ENCODE peak calls at places on chromosomes 11 and 22, in ten cellular contexts. E, T, G, O, X, Z, Y, V, W and R are unnamed samples.
A peak's percentile ranks its signal among the peaks of the same experiment; 100 is the strongest.

GRCh38 chr11:134252539-134253188 is 488 bp downstream of the THYN1 start:
- DNase-seq in G (no peak), Z (peak; percentile 4), E (peak; percentile 67), T (no peak), X (no peak), W (no peak), O (no peak), Y (peak; percentile 47), V (no peak), R (peak; percentile 63)

GRCh38 chr22:43320943-43321900 is 21.9 kb downstream of the SCUBE1 start:
- DNase-seq in T (no peak), G (no peak), E (no peak), Y (no peak), Z (no peak), X (no peak), O (no peak), W (no peak), V (no peak), R (no peak)

GRCh38 chr11:67534070-67534679 is 10.9 kb upstream of the CABP2 start:
- DNase-seq in E (peak; percentile 12), G (no peak), T (no peak), V (no peak), Z (no peak), O (no peak), W (no peak), Y (no peak), X (no peak), R (no peak)

GRCh38 chr22:20244744-20245576 is 23.2 kb downstream of the RTN4R start:
- DNase-seq in W (no peak), V (no peak), G (no peak), E (no peak), Z (no peak), O (no peak), T (no peak), X (no peak), Y (no peak), R (no peak)

GRCh38 chr11:133134561-133135173 is 397.6 kb downstream of the OPCML start:
- DNase-seq in E (no peak), X (peak; percentile 31), T (peak; percentile 16), O (peak; percentile 68), V (peak; percentile 39), W (peak; percentile 30), Z (peak; percentile 43), G (peak; percentile 27), Y (peak; percentile 40), R (peak; percentile 37)

GRCh38 chr11:122706689-122707088 is 51.2 kb downstream of the UBASH3B start:
- DNase-seq in V (no peak), T (no peak), Z (no peak), E (peak; percentile 89), G (no peak), W (no peak), Y (peak; percentile 90), O (no peak), X (no peak), R (peak; percentile 82)

GRCh38 chr11:74701351-74701750 is 29.9 kb downstream of the CHRDL2 start:
- DNase-seq in O (no peak), Y (no peak), E (no peak), Z (no peak), W (no peak), G (no peak), T (no peak), X (no peak), V (no peak), R (peak; percentile 41)

GRCh38 chr22:35301370-35301874 is 1.7 kb downstream of the TOM1 start:
- DNase-seq in W (no peak), T (no peak), Z (no peak), V (peak; percentile 52), G (peak; percentile 84), Y (peak; percentile 100), E (peak; percentile 99), X (no peak), O (peak; percentile 61), R (peak; percentile 99)

GRCh38 chr11:62124186-62125113 is 639 bp downstream of the INCENP start:
- DNase-seq in T (no peak), E (peak; percentile 49), X (peak; percentile 23), O (no peak), Z (no peak), W (peak; percentile 30), Y (peak; percentile 41), G (no peak), V (no peak), R (peak; percentile 37)

GRCh38 chr11:96103102-96103501 is 179.2 kb upstream of the MTMR2 start:
- DNase-seq in W (no peak), G (no peak), O (no peak), E (no peak), X (no peak), T (no peak), V (no peak), Y (no peak), Z (no peak), R (no peak)

GRCh38 chr11:17814546-17814945 is 80.0 kb downstream of the KCNC1 start:
- DNase-seq in E (no peak), X (no peak), G (no peak), Z (no peak), T (no peak), V (no peak), Y (no peak), O (no peak), W (no peak), R (no peak)

GRCh38 chr11:11977206-11977938 is 31.1 kb downstream of the DKK3 start:
- DNase-seq in E (peak; percentile 89), O (no peak), X (peak; percentile 64), G (peak; percentile 11), V (peak; percentile 66), T (no peak), Z (no peak), W (no peak), Y (peak; percentile 94), R (peak; percentile 66)

GRCh38 chr22:24410110-24410856 is 17.1 kb upstream of the ADORA2A start:
- DNase-seq in W (no peak), T (no peak), E (peak; percentile 81), Y (no peak), X (no peak), V (no peak), O (no peak), G (no peak), Z (no peak), R (peak; percentile 57)

GRCh38 chr11:92886243-92886905 is 83.1 kb upstream of the MTNR1B start:
- DNase-seq in Y (peak; percentile 42), X (peak; percentile 23), Z (peak; percentile 2), G (peak; percentile 41), T (peak; percentile 3), W (no peak), E (peak; percentile 33), V (peak; percentile 23), O (no peak), R (peak; percentile 72)

GRCh38 chr22:17754233-17754925 is 19.9 kb downstream of the BID start:
- DNase-seq in E (peak; percentile 11), T (no peak), X (no peak), V (no peak), W (no peak), G (no peak), O (no peak), Z (no peak), Y (no peak), R (no peak)

GRCh38 chr11:118619444-118620205 is 12.2 kb downstream of the PHLDB1 start:
- DNase-seq in Y (peak; percentile 94), Z (peak; percentile 32), O (no peak), E (peak; percentile 97), T (no peak), W (no peak), G (no peak), X (peak; percentile 51), V (no peak), R (peak; percentile 96)

GRCh38 chr22:19504900-19505734 is 19.1 kb downstream of the CLDN5 start:
- DNase-seq in Z (no peak), W (no peak), T (no peak), V (no peak), X (no peak), E (no peak), Y (no peak), O (no peak), G (no peak), R (no peak)

GRCh38 chr11:35418847-35419712 is at the start of gene SLC1A2:
- DNase-seq in Y (peak; percentile 36), E (no peak), V (no peak), X (peak; percentile 84), G (no peak), W (no peak), Z (peak; percentile 76), T (no peak), O (no peak), R (peak; percentile 26)

GRCh38 chr11:7348432-7349298 is 97.0 kb downstream of the SYT9 start:
- DNase-seq in E (peak; percentile 12), Z (no peak), X (no peak), Y (no peak), W (no peak), O (no peak), V (no peak), T (no peak), G (no peak), R (peak; percentile 13)

GRCh38 chr22:24536089-24536488 is 18.8 kb downstream of the GUCD1 start:
- DNase-seq in W (no peak), O (no peak), X (no peak), Z (no peak), E (no peak), Y (no peak), V (no peak), T (no peak), G (no peak), R (no peak)

GRCh38 chr11:69154211-69154913 is 1.4 kb upstream of the SMIM38 start:
- DNase-seq in O (no peak), X (no peak), Y (no peak), W (no peak), T (no peak), E (no peak), V (no peak), G (no peak), Z (no peak), R (no peak)

GRCh38 chr11:7656704-7657103 is 16.6 kb downstream of the CYB5R2 start:
- DNase-seq in O (no peak), G (no peak), X (no peak), W (no peak), E (no peak), Z (no peak), V (no peak), Y (no peak), T (no peak), R (no peak)

GRCh38 chr11:67293090-67293489 is 4.0 kb downstream of the ANKRD13D start:
- DNase-seq in E (peak; percentile 61), X (no peak), T (no peak), O (no peak), Z (no peak), Y (peak; percentile 54), W (no peak), V (no peak), G (no peak), R (peak; percentile 66)

GRCh38 chr11:68141247-68142027 is 20.2 kb upstream of the CHKA start:
- DNase-seq in E (no peak), G (no peak), Y (no peak), V (no peak), T (no peak), X (no peak), Z (no peak), W (no peak), O (no peak), R (no peak)

GRCh38 chr11:65539401-65540289 is 14.8 kb downstream of the SCYL1 start:
- DNase-seq in W (no peak), G (no peak), V (no peak), Y (no peak), O (no peak), T (no peak), X (no peak), E (no peak), Z (no peak), R (no peak)

GRCh38 chr11:67062526-67063373 is 6.1 kb downstream of the RHOD start:
- DNase-seq in X (no peak), V (peak; percentile 57), T (no peak), Z (no peak), Y (no peak), E (no peak), O (no peak), W (no peak), G (no peak), R (no peak)

GRCh38 chr11:104968856-104969776 is 742 bp upstream of the CASP4 start:
- DNase-seq in Z (no peak), V (no peak), T (no peak), Y (peak; percentile 48), E (peak; percentile 49), G (peak; percentile 25), X (no peak), W (no peak), O (peak; percentile 60), R (peak; percentile 36)

GRCh38 chr11:43138621-43139140 is 173.1 kb upstream of the API5 start:
- DNase-seq in E (no peak), G (no peak), X (no peak), V (no peak), W (no peak), T (no peak), Y (no peak), Z (no peak), O (no peak), R (no peak)